ENCODE peak calls at places on chromosome 18, in nine cellular contexts. R is neural crest cell, X is foreskin fibroblast, D is GM13976, E is lower lobe of right lung, P is glutamatergic neuron, I is upper lobe of right lung, S is epithelial cell of esophagus, Q is heart right ventricle. K is an unnamed sample.

GRCh38 chr18:35371412-35372195 is 5.5 kb downstream of the ZNF396 start:
- DNase-seq in R (no peak), X (peak), D (no peak), E (no peak), P (no peak), I (no peak), S (peak), Q (no peak), K (no peak)

GRCh38 chr18:49617329-49617695 is 55.5 kb downstream of the LIPG start:
- DNase-seq in R (no peak), X (no peak), D (no peak), E (no peak), P (no peak), I (no peak), S (no peak), Q (no peak), K (no peak)

GRCh38 chr18:67514901-67515540 is 1.5 kb downstream of the DSEL start:
- DNase-seq in R (no peak), X (no peak), D (no peak), E (no peak), P (no peak), I (no peak), S (no peak), Q (no peak), K (no peak)

GRCh38 chr18:35041752-35042379 is 653 bp downstream of the MAPRE2 start:
- DNase-seq in R (no peak), X (no peak), D (no peak), E (no peak), P (no peak), I (no peak), S (peak), Q (no peak), K (peak)

GRCh38 chr18:58501033-58501432 is 127.9 kb downstream of the ALPK2 start:
- DNase-seq in R (no peak), X (no peak), D (peak), E (no peak), P (no peak), I (no peak), S (no peak), Q (no peak), K (no peak)

GRCh38 chr18:34357944-34358580 is 133.3 kb upstream of the NOL4 start:
- DNase-seq in R (no peak), X (no peak), D (no peak), E (no peak), P (no peak), I (no peak), S (peak), Q (no peak), K (no peak)

GRCh38 chr18:4455113-4455811 is at the start of gene DLGAP1:
- DNase-seq in R (peak), X (no peak), D (peak), E (peak), P (peak), I (peak), S (peak), Q (no peak), K (peak)

GRCh38 chr18:50724631-50725235 is 95.1 kb downstream of the MRO start:
- DNase-seq in R (no peak), X (no peak), D (no peak), E (no peak), P (no peak), I (no peak), S (no peak), Q (peak), K (no peak)

GRCh38 chr18:68438983-68439382 is 275.9 kb downstream of the TMX3 start:
- DNase-seq in R (no peak), X (peak), D (no peak), E (no peak), P (no peak), I (no peak), S (peak), Q (no peak), K (no peak)

GRCh38 chr18:37553633-37554398 is 11.8 kb downstream of the CELF4 start:
- DNase-seq in R (no peak), X (no peak), D (no peak), E (no peak), P (no peak), I (peak), S (no peak), Q (no peak), K (no peak)

GRCh38 chr18:50829644-50830043 is 9.8 kb upstream of the MRO start:
- DNase-seq in R (no peak), X (no peak), D (no peak), E (no peak), P (no peak), I (no peak), S (no peak), Q (no peak), K (no peak)

GRCh38 chr18:27394687-27395086 is 209.6 kb upstream of the CHST9 start:
- DNase-seq in R (no peak), X (no peak), D (no peak), E (no peak), P (no peak), I (no peak), S (no peak), Q (no peak), K (no peak)

GRCh38 chr18:50623694-50624352 is 63.9 kb downstream of the MAPK4 start:
- DNase-seq in R (no peak), X (no peak), D (no peak), E (no peak), P (no peak), I (no peak), S (no peak), Q (no peak), K (no peak)

GRCh38 chr18:70037453-70038061 is 89.9 kb upstream of the CD226 start:
- DNase-seq in R (no peak), X (no peak), D (no peak), E (no peak), P (no peak), I (no peak), S (peak), Q (no peak), K (no peak)

GRCh38 chr18:49835405-49835804 is 22.1 kb upstream of the ACAA2 start:
- DNase-seq in R (no peak), X (no peak), D (no peak), E (no peak), P (no peak), I (no peak), S (no peak), Q (no peak), K (no peak)

GRCh38 chr18:79916546-79917350 is 34.7 kb downstream of the SLC66A2 start:
- DNase-seq in R (no peak), X (no peak), D (no peak), E (peak), P (no peak), I (peak), S (no peak), Q (no peak), K (no peak)

GRCh38 chr18:79857082-79857661 is 59.4 kb downstream of the KCNG2 start:
- DNase-seq in R (no peak), X (no peak), D (no peak), E (no peak), P (no peak), I (peak), S (peak), Q (no peak), K (no peak)

GRCh38 chr18:7512326-7512725 is 54.8 kb upstream of the PTPRM start:
- DNase-seq in R (no peak), X (peak), D (no peak), E (no peak), P (no peak), I (no peak), S (peak), Q (no peak), K (peak)

GRCh38 chr18:55552498-55553189 is 35.3 kb downstream of the TCF4 start:
- DNase-seq in R (no peak), X (no peak), D (no peak), E (no peak), P (no peak), I (no peak), S (no peak), Q (no peak), K (no peak)

GRCh38 chr18:31648966-31649429 is 35.4 kb downstream of the B4GALT6 start:
- DNase-seq in R (no peak), X (peak), D (peak), E (no peak), P (no peak), I (no peak), S (peak), Q (no peak), K (peak)

GRCh38 chr18:61948196-61948800 is 55.5 kb upstream of the RNF152 start:
- DNase-seq in R (no peak), X (peak), D (no peak), E (no peak), P (no peak), I (no peak), S (peak), Q (no peak), K (no peak)

GRCh38 chr18:55856191-55856590 is 268.2 kb upstream of the TCF4 start:
- DNase-seq in R (no peak), X (peak), D (no peak), E (no peak), P (no peak), I (no peak), S (peak), Q (no peak), K (peak)

GRCh38 chr18:36187826-36188721 is 777 bp downstream of the MOCOS start:
- DNase-seq in R (no peak), X (peak), D (peak), E (peak), P (peak), I (peak), S (peak), Q (no peak), K (peak)

GRCh38 chr18:73774836-73775509 is 372.7 kb downstream of the FBXO15 start:
- DNase-seq in R (no peak), X (no peak), D (no peak), E (no peak), P (no peak), I (no peak), S (peak), Q (peak), K (no peak)
- TF ChIP-seq CTCF in R (no peak), X (no peak), D (no peak), E (no peak), P (no peak), I (no peak), S (peak), Q (no peak), K (no peak)

GRCh38 chr18:52343138-52343537 is 3.1 kb downstream of the DCC start:
- DNase-seq in R (no peak), X (peak), D (no peak), E (no peak), P (no peak), I (no peak), S (no peak), Q (no peak), K (no peak)
- TF ChIP-seq CTCF in R (peak), X (no peak), D (no peak), E (no peak), P (no peak), I (peak), S (no peak), Q (no peak), K (no peak)

GRCh38 chr18:13112982-13113381 is 105.6 kb upstream of the LDLRAD4 start:
- DNase-seq in R (peak), X (no peak), D (no peak), E (no peak), P (peak), I (no peak), S (peak), Q (peak), K (peak)
- TF ChIP-seq CTCF in R (peak), X (peak), D (no peak), E (peak), P (no peak), I (peak), S (peak), Q (peak), K (no peak)

GRCh38 chr18:26181343-26181826 is 44.9 kb upstream of the TAF4B start:
- DNase-seq in R (no peak), X (no peak), D (no peak), E (no peak), P (no peak), I (no peak), S (no peak), Q (no peak), K (no peak)

GRCh38 chr18:26190506-26190905 is 35.7 kb upstream of the TAF4B start:
- DNase-seq in R (no peak), X (no peak), D (peak), E (no peak), P (no peak), I (no peak), S (no peak), Q (no peak), K (no peak)

GRCh38 chr18:26185267-26185666 is 41.0 kb upstream of the TAF4B start:
- DNase-seq in R (no peak), X (no peak), D (no peak), E (no peak), P (no peak), I (no peak), S (peak), Q (no peak), K (no peak)
- TF ChIP-seq CTCF in R (peak), X (peak), D (no peak), E (no peak), P (peak), I (peak), S (peak), Q (no peak), K (no peak)

GRCh38 chr18:1513519-1513918 is 608.8 kb downstream of the ADCYAP1 start:
- DNase-seq in R (no peak), X (no peak), D (no peak), E (no peak), P (no peak), I (no peak), S (no peak), Q (no peak), K (no peak)
- TF ChIP-seq CTCF in R (no peak), X (no peak), D (no peak), E (no peak), P (no peak), I (no peak), S (no peak), Q (no peak), K (peak)

GRCh38 chr18:47150029-47150823 is at the start of gene HDHD2:
- DNase-seq in R (peak), X (peak), D (peak), E (peak), P (peak), I (peak), S (peak), Q (peak), K (peak)
- TF ChIP-seq CTCF in R (no peak), X (no peak), D (no peak), E (no peak), P (no peak), I (no peak), S (no peak), Q (no peak), K (no peak)

K was measured in Calu3.